ENCODE peak calls at places on chromosome 21, in four cellular contexts. J is K562, F is GM12878, W is HepG2. L is an unnamed sample.

GRCh38 chr21:41243107-41243506 is 73.5 kb upstream of the FAM3B start:
- DNase-seq in J (no peak), F (no peak), W (no peak), L (no peak)

GRCh38 chr21:27423906-27424595 is 457.2 kb upstream of the ADAMTS5 start:
- DNase-seq in J (no peak), F (no peak), W (no peak), L (no peak)

GRCh38 chr21:34545079-34545884 is 33.3 kb upstream of the KCNE1 start:
- DNase-seq in J (no peak), F (peak; percentile 86), W (peak; percentile 62), L (no peak)

GRCh38 chr21:40166291-40166843 is 299.1 kb downstream of the PCP4 start:
- DNase-seq in J (no peak), F (no peak), W (no peak), L (no peak)

GRCh38 chr21:28016571-28016970 is 976.1 kb downstream of the LTN1 start:
- DNase-seq in J (no peak), F (no peak), W (no peak), L (no peak)

GRCh38 chr21:27021046-27021445 is 54.2 kb upstream of the ADAMTS5 start:
- DNase-seq in J (no peak), F (no peak), W (no peak), L (no peak)

GRCh38 chr21:41360072-41360821 is 1.6 kb upstream of the MX2 start:
- DNase-seq in J (no peak), F (no peak), W (peak; percentile 46), L (peak; percentile 28)

GRCh38 chr21:26388731-26389231 is 184.3 kb downstream of the CYYR1 start:
- DNase-seq in J (no peak), F (no peak), W (no peak), L (no peak)

GRCh38 chr21:28444567-28444966 is 548.1 kb downstream of the LTN1 start:
- DNase-seq in J (no peak), F (no peak), W (no peak), L (no peak)

GRCh38 chr21:42731264-42732032 is 78.0 kb downstream of the PDE9A start:
- DNase-seq in J (no peak), F (no peak), W (no peak), L (no peak)

GRCh38 chr21:42317341-42317741 is 2.1 kb upstream of the TFF3 start:
- DNase-seq in J (no peak), F (no peak), W (no peak), L (no peak)

GRCh38 chr21:25557170-25557569 is 50.1 kb downstream of the MRPL39 start:
- DNase-seq in J (no peak), F (no peak), W (peak; percentile 26), L (no peak)

GRCh38 chr21:38380391-38381137 is 117.7 kb downstream of the ERG start:
- DNase-seq in J (no peak), F (no peak), W (no peak), L (no peak)

GRCh38 chr21:38491536-38491935 is 6.7 kb downstream of the ERG start:
- DNase-seq in J (no peak), F (no peak), W (no peak), L (no peak)

GRCh38 chr21:38819719-38820147 is 14.0 kb downstream of the ETS2 start:
- DNase-seq in J (no peak), F (no peak), W (no peak), L (no peak)

GRCh38 chr21:21177353-21177986 is 179.3 kb downstream of the NCAM2 start:
- DNase-seq in J (no peak), F (no peak), W (no peak), L (no peak)

GRCh38 chr21:33643658-33644311 is 1.5 kb downstream of the ITSN1 start:
- DNase-seq in J (no peak), F (no peak), W (peak; percentile 26), L (no peak)

GRCh38 chr21:18725653-18726052 is 322.1 kb upstream of the TMPRSS15 start:
- DNase-seq in J (no peak), F (no peak), W (no peak), L (peak; percentile 66)

GRCh38 chr21:42799948-42800347 is 79.4 kb downstream of the WDR4 start:
- DNase-seq in J (no peak), F (no peak), W (no peak), L (no peak)

GRCh38 chr21:39175154-39175553 is 8.1 kb downstream of the PSMG1 start:
- DNase-seq in J (no peak), F (no peak), W (no peak), L (no peak)

GRCh38 chr21:42159560-42160110 is 59.3 kb upstream of the ABCG1 start:
- DNase-seq in J (no peak), F (no peak), W (no peak), L (no peak)

GRCh38 chr21:15894596-15894995 is 164.8 kb downstream of the USP25 start:
- DNase-seq in J (no peak), F (no peak), W (no peak), L (no peak)

GRCh38 chr21:41596241-41596925 is 88.4 kb upstream of the TMPRSS2 start:
- DNase-seq in J (no peak), F (no peak), W (no peak), L (no peak)

GRCh38 chr21:19853709-19854575 is 1144.3 kb upstream of the NCAM2 start:
- DNase-seq in J (peak; percentile 15), F (no peak), W (no peak), L (peak; percentile 16)

GRCh38 chr21:17388226-17388625 is 124.6 kb upstream of the CXADR start:
- DNase-seq in J (no peak), F (no peak), W (no peak), L (no peak)

GRCh38 chr21:16913010-16913409 is 599.8 kb upstream of the CXADR start:
- DNase-seq in J (no peak), F (no peak), W (no peak), L (peak; percentile 17)

GRCh38 chr21:41255190-41255589 is 61.4 kb upstream of the FAM3B start:
- DNase-seq in J (no peak), F (no peak), W (no peak), L (no peak)

GRCh38 chr21:34640858-34641257 is 25.9 kb upstream of the RCAN1 start:
- DNase-seq in J (no peak), F (no peak), W (no peak), L (no peak)

GRCh38 chr21:27476696-27477095 is 509.8 kb upstream of the ADAMTS5 start:
- DNase-seq in J (no peak), F (no peak), W (no peak), L (no peak)

GRCh38 chr21:40837456-40837855 is 9.5 kb downstream of the DSCAM start:
- DNase-seq in J (no peak), F (no peak), W (no peak), L (no peak)

GRCh38 chr21:26140185-26140584 is 30.4 kb downstream of the APP start:
- DNase-seq in J (no peak), F (no peak), W (peak; percentile 50), L (no peak)

GRCh38 chr21:41506005-41506404 is 2.0 kb downstream of the TMPRSS2 start:
- DNase-seq in J (no peak), F (no peak), W (no peak), L (no peak)

GRCh38 chr21:27513016-27513415 is 546.1 kb upstream of the ADAMTS5 start:
- DNase-seq in J (no peak), F (no peak), W (no peak), L (no peak)

GRCh38 chr21:34129039-34129891 is 55.9 kb downstream of the MRPS6 start:
- DNase-seq in J (no peak), F (no peak), W (no peak), L (no peak)

GRCh38 chr21:39630191-39630591 is 17.5 kb downstream of the B3GALT5 start:
- DNase-seq in J (no peak), F (no peak), W (no peak), L (no peak)

GRCh38 chr21:41321908-41322495 is 5.4 kb downstream of the FAM3B start:
- DNase-seq in J (no peak), F (no peak), W (no peak), L (no peak)

GRCh38 chr21:17769049-17769845 is 49.9 kb downstream of the C21orf91 start:
- DNase-seq in J (no peak), F (no peak), W (no peak), L (no peak)

GRCh38 chr21:15543473-15543872 is 186.3 kb upstream of the USP25 start:
- DNase-seq in J (no peak), F (no peak), W (peak; percentile 48), L (no peak)

GRCh38 chr21:45075606-45076244 is 1.3 kb downstream of the ADARB1 start:
- DNase-seq in J (no peak), F (no peak), W (no peak), L (no peak)
- TF ChIP-seq CBFB in J (no peak), F (no peak), W (no peak), L (no peak)

GRCh38 chr21:32370971-32371766 is 21.6 kb downstream of the URB1 start:
- DNase-seq in J (no peak), F (no peak), W (no peak), L (no peak)

GRCh38 chr21:32371913-32372314 is 20.9 kb downstream of the URB1 start:
- DNase-seq in J (no peak), F (no peak), W (no peak), L (no peak)

GRCh38 chr21:32377506-32377905 is 15.3 kb downstream of the URB1 start:
- DNase-seq in J (no peak), F (no peak), W (no peak), L (no peak)

GRCh38 chr21:32368386-32368785 is 24.4 kb downstream of the URB1 start:
- DNase-seq in J (no peak), F (no peak), W (no peak), L (no peak)

GRCh38 chr21:32372755-32373154 is 20.1 kb downstream of the URB1 start:
- DNase-seq in J (no peak), F (no peak), W (no peak), L (no peak)
- TF ChIP-seq CBFB in J (no peak), F (no peak), W (no peak), L (no peak)

GRCh38 chr21:45945868-45946210 is 35.7 kb upstream of the COL6A1 start:
- DNase-seq in J (no peak), F (no peak), W (no peak), L (no peak)
- TF ChIP-seq CBFB in J (no peak), F (no peak), W (no peak), L (no peak)

GRCh38 chr21:35791541-35792335 is 268.6 kb downstream of the SETD4 start:
- DNase-seq in J (no peak), F (no peak), W (no peak), L (no peak)
- TF ChIP-seq CBFB in J (no peak), F (no peak), W (no peak), L (no peak)

GRCh38 chr21:37041706-37042271 is 31.1 kb downstream of the PIGP start:
- DNase-seq in J (no peak), F (no peak), W (no peak), L (no peak)
- TF ChIP-seq CBFB in J (no peak), F (no peak), W (no peak), L (no peak)

GRCh38 chr21:24255591-24255990 is 1351.7 kb downstream of the MRPL39 start:
- DNase-seq in J (no peak), F (no peak), W (no peak), L (no peak)
- TF ChIP-seq CBFB in J (no peak), F (no peak), W (no peak), L (no peak)